ENCODE peak calls at places on chromosomes 13 and 19, in nine cellular contexts. Y is pancreas, E is heart left ventricle, U is neural progenitor cell, M is GM23338, G is WERI-Rb-1, K is left lung, R is hepatocyte, N is GM23248. S is an unnamed sample. For H3K36me3, the result is how much of the 10 kb centered on the place peaks cover.

GRCh38 chr19:46394398-46394797 is 19.0 kb downstream of the CCDC8 start:
- DNase-seq in Y (no peak), E (no peak), U (no peak), M (no peak), G (no peak), K (no peak), R (no peak), N (peak), S (peak)

GRCh38 chr13:31418186-31418585 is 218.4 kb downstream of the B3GLCT start:
- DNase-seq in Y (no peak), E (no peak), U (no peak), M (no peak), G (no peak), K (no peak), R (no peak), N (no peak), S (no peak)

GRCh38 chr13:36509369-36509768 is 77.1 kb downstream of the CCNA1 start:
- DNase-seq in Y (no peak), E (no peak), U (peak), M (peak), G (no peak), K (no peak), R (no peak), N (no peak), S (no peak)

GRCh38 chr19:30170495-30171137 is 201.6 kb upstream of the ZNF536 start:
- DNase-seq in Y (no peak), E (no peak), U (no peak), M (no peak), G (no peak), K (no peak), R (no peak), N (no peak), S (no peak)

GRCh38 chr19:8902520-8902919 is 70.3 kb downstream of the MBD3L1 start:
- DNase-seq in Y (no peak), E (no peak), U (no peak), M (no peak), G (no peak), K (no peak), R (no peak), N (no peak), S (no peak)

GRCh38 chr19:49689133-49690072 is at the start of gene ADM5:
- DNase-seq in Y (peak), E (no peak), U (peak), M (peak), G (peak), K (no peak), R (peak), N (peak), S (peak)

GRCh38 chr13:97802213-97802612 is 151.3 kb upstream of the IPO5 start:
- DNase-seq in Y (no peak), E (no peak), U (no peak), M (no peak), G (no peak), K (no peak), R (no peak), N (no peak), S (no peak)

GRCh38 chr19:1837625-1838105 is 10.6 kb downstream of the REXO1 start:
- DNase-seq in Y (no peak), E (no peak), U (peak), M (peak), G (peak), K (no peak), R (peak), N (peak), S (no peak)

GRCh38 chr13:110322828-110323171 is 15.7 kb downstream of the COL4A2 start:
- DNase-seq in Y (no peak), E (no peak), U (no peak), M (no peak), G (no peak), K (no peak), R (no peak), N (no peak), S (no peak)

GRCh38 chr19:3275583-3276340 is 51.3 kb downstream of the CELF5 start:
- DNase-seq in Y (peak), E (peak), U (peak), M (peak), G (peak), K (peak), R (peak), N (peak), S (peak)

GRCh38 chr13:97255515-97255999 is 33.4 kb downstream of the MBNL2 start:
- DNase-seq in Y (no peak), E (no peak), U (no peak), M (no peak), G (no peak), K (no peak), R (no peak), N (no peak), S (no peak)

GRCh38 chr13:110509478-110509926 is 52.0 kb downstream of the RAB20 start:
- DNase-seq in Y (no peak), E (no peak), U (no peak), M (no peak), G (no peak), K (no peak), R (no peak), N (no peak), S (no peak)

GRCh38 chr19:16608290-16608704 is 19.7 kb downstream of the MED26 start:
- DNase-seq in Y (no peak), E (no peak), U (no peak), M (no peak), G (no peak), K (no peak), R (peak), N (peak), S (no peak)

GRCh38 chr13:36341718-36342117 is 4.5 kb downstream of the SPART start:
- DNase-seq in Y (no peak), E (no peak), U (no peak), M (no peak), G (no peak), K (no peak), R (no peak), N (peak), S (no peak)

GRCh38 chr19:37955986-37956385 is 49.0 kb downstream of the SIPA1L3 start:
- DNase-seq in Y (no peak), E (no peak), U (no peak), M (no peak), G (no peak), K (no peak), R (no peak), N (no peak), S (no peak)

GRCh38 chr13:32894589-32895001 is 121.6 kb upstream of the KL start:
- DNase-seq in Y (no peak), E (no peak), U (no peak), M (no peak), G (no peak), K (no peak), R (no peak), N (peak), S (no peak)

GRCh38 chr13:76934671-76935070 is 13.6 kb upstream of the ACOD1 start:
- DNase-seq in Y (no peak), E (no peak), U (no peak), M (no peak), G (no peak), K (no peak), R (no peak), N (peak), S (no peak)

GRCh38 chr13:91894311-91894710 is 495.9 kb downstream of the GPC5 start:
- DNase-seq in Y (no peak), E (no peak), U (no peak), M (no peak), G (no peak), K (no peak), R (no peak), N (no peak), S (no peak)

GRCh38 chr19:58581227-58582141 is 8.3 kb upstream of the MZF1 start:
- DNase-seq in Y (peak), E (peak), U (peak), M (peak), G (peak), K (peak), R (peak), N (peak), S (peak)

GRCh38 chr13:113766035-113766800 is 7.2 kb downstream of the TMEM255B start:
- DNase-seq in Y (no peak), E (peak), U (no peak), M (no peak), G (no peak), K (no peak), R (no peak), N (no peak), S (no peak)

GRCh38 chr13:26557393-26558073 is at the start of gene WASF3:
- DNase-seq in Y (peak), E (peak), U (peak), M (peak), G (peak), K (peak), R (peak), N (peak), S (peak)

GRCh38 chr13:31980842-31981241 is 50.7 kb upstream of the FRY start:
- DNase-seq in Y (no peak), E (no peak), U (no peak), M (no peak), G (no peak), K (no peak), R (no peak), N (no peak), S (no peak)

GRCh38 chr13:34357435-34358232 is 539.7 kb downstream of the RFC3 start:
- DNase-seq in Y (no peak), E (no peak), U (peak), M (peak), G (peak), K (no peak), R (no peak), N (peak), S (no peak)

DNA sequence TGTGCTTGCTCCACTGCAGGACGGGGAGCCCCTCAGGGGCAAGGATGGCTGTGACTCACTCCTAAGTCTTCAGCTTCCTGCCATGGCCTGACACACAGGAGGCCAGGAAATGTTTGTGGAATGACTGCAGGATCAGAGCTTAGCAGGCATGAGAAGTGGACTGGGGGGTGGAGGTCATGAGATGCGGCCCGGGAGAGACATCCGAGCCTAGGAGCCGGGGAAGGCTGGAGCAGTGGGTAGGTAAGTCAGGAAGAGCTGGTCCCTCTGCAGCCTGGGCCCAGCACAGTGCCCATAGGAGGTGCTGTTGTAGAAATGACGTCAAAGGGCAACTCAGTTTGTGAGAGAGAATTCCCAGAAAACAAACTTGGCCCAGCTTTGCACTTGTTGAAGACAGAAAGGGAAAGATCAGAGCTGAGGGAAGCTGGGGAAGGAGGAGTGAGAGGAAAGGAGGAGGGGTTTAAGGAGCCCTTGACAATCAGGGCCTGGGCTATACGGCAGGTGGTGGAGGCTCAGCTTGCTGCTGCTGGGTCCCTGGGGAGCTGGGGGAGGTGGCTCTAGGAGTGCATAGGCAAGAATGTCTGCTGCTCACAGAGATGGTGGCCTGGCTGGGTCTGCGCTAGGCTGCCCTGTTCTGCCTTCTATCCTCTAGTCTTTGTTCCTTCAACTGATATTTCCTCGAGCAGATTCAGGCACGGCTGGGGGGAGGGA is 18.5 kb downstream of the POU2F2 start:
- DNase-seq in Y (peak), E (no peak), U (no peak), M (peak), G (peak), K (no peak), R (peak), N (peak), S (no peak)
- H3K36me3 ChIP-seq in Y (under half), E (under half), U (under half), M (under half), G (under half), K (under half), R (under half), N (under half), S (under half)

GRCh38 chr19:34961775-34962174 is 2.3 kb downstream of the ZNF792 start:
- DNase-seq in Y (no peak), E (no peak), U (no peak), M (no peak), G (no peak), K (no peak), R (no peak), N (no peak), S (no peak)
- H3K27ac ChIP-seq in Y (no peak), E (peak), U (no peak), M (no peak), G (no peak), K (no peak), R (no peak), N (no peak), S (peak)

DNA sequence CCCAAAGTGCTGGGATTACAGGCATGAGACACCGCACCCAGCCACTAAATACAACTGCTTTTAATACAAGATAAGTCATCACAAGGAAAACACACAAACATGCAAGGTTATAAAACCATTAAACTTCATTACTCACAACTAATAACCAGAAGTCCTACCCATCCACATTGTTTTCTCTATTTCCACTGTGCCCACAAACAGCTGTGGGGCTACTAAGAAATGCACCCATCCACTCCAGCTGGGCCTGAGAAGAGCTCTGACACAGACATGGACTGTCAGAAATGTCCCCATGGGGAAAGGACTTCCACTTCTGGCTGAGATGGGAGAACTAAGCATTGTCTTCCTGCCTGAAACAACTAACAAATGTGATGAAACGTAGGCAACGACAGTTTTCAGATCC is 17.2 kb downstream of the SAFB2 start:
- DNase-seq in Y (no peak), E (no peak), U (no peak), M (no peak), G (no peak), K (no peak), R (no peak), N (no peak), S (no peak)
- H3K36me3 ChIP-seq in Y (under half), E (half or more), U (under half), M (half or more), G (half or more), K (half or more), R (under half), N (half or more), S (half or more)

GRCh38 chr19:19470579-19470978 is 44.8 kb downstream of the TSSK6 start:
- DNase-seq in Y (no peak), E (no peak), U (no peak), M (no peak), G (no peak), K (no peak), R (no peak), N (no peak), S (no peak)
- H3K27ac ChIP-seq in Y (no peak), E (no peak), U (no peak), M (no peak), G (no peak), K (no peak), R (no peak), N (no peak), S (no peak)

DNA sequence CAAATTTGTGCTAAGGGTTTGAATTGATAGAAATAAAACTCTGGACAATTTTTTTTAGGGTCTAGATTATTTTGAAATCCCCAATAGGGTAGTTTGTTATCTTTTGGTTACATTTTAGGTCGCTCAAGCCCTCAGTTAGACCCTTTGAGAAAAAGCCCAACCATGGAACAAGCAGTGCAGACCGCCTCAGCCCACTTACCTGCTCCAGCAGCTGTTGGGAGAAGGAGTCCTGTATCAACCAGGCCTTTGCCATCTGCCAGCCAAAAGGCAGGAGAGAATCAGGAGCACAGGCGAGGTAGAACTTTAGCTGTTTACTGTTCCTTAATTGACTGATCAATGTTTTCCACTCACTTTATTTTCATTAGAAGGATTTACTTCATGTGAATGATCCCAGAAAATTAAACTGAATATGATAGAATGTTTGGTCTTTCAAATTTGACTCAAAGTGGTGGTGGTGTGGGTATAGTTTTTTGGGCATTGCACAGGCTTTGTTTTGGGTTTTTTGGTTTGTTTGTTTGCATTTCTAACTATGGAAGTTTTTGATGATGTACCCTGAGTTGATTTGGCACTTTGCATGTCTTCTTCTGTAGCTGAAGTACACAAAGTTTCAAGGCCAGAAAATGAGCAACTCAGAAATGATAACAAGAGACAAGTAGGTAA is 39.2 kb upstream of the GARRE1 start:
- DNase-seq in Y (no peak), E (no peak), U (no peak), M (no peak), G (no peak), K (no peak), R (no peak), N (no peak), S (no peak)
- H3K36me3 ChIP-seq in Y (under half), E (half or more), U (under half), M (under half), G (half or more), K (half or more), R (under half), N (under half), S (half or more)

GRCh38 chr19:5687360-5688198 is 2.5 kb upstream of the RPL36 start:
- DNase-seq in Y (no peak), E (no peak), U (no peak), M (no peak), G (no peak), K (no peak), R (no peak), N (no peak), S (peak)

GRCh38 chr19:5683177-5683886 is 2.5 kb downstream of the HSD11B1L start:
- DNase-seq in Y (no peak), E (no peak), U (no peak), M (no peak), G (no peak), K (no peak), R (no peak), N (no peak), S (no peak)

GRCh38 chr19:5686326-5686646 is 3.8 kb upstream of the RPL36 start:
- DNase-seq in Y (no peak), E (peak), U (no peak), M (no peak), G (no peak), K (no peak), R (no peak), N (no peak), S (no peak)

GRCh38 chr19:5684694-5685430 is 4.0 kb downstream of the HSD11B1L start:
- DNase-seq in Y (peak), E (no peak), U (no peak), M (no peak), G (no peak), K (no peak), R (peak), N (no peak), S (peak)

DNA sequence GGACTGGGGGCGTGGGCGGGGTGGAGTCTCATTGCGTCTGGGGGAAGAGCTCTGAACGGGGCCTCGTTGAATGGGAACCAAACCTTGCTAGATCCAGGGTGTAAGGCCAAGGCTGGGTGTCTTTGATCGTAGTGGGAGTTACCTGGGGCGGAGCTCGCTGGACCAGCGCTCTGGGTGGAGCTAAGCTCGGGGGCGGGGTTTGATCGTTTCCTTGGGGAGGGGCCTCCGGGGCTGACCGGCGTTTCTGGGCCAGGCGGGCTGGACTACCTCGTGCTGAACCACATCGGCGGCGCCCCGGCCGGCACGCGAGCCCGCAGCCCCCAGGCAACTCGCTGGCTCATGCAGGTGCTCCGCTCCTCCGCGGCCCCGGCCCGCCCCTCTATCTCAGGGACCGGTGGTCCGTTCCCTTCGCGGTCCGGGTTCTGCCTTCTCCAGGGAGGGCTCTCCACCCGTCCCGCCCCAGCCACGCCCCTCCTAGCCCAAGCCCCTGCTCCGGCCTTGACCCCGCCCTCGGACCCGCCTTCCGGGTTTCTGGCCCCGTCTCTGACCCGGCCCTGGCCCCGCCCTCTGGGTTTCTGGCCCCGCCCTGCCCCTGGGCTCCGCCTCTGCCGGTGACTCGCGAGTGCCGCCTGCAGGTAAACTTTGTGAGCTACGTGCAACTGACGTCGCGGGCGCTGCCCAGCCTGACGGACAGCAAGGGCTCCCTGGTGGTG is 3.3 kb upstream of the RPL36 start:
- DNase-seq in Y (peak), E (peak), U (peak), M (peak), G (peak), K (peak), R (peak), N (peak), S (peak)
- H3K27ac ChIP-seq in Y (peak), E (peak), U (no peak), M (no peak), G (peak), K (peak), R (peak), N (peak), S (peak)

GRCh38 chr13:30353601-30354000 is 46.2 kb upstream of the KATNAL1 start:
- DNase-seq in Y (no peak), E (no peak), U (no peak), M (no peak), G (no peak), K (no peak), R (no peak), N (no peak), S (no peak)

GRCh38 chr13:30353060-30353459 is 45.7 kb upstream of the KATNAL1 start:
- DNase-seq in Y (no peak), E (no peak), U (no peak), M (no peak), G (no peak), K (no peak), R (no peak), N (no peak), S (no peak)

GRCh38 chr13:30355839-30356238 is 48.5 kb upstream of the KATNAL1 start:
- DNase-seq in Y (no peak), E (no peak), U (no peak), M (no peak), G (no peak), K (no peak), R (no peak), N (no peak), S (no peak)

GRCh38 chr13:30355405-30355741 is 48.0 kb upstream of the KATNAL1 start:
- DNase-seq in Y (no peak), E (no peak), U (peak), M (peak), G (peak), K (peak), R (peak), N (no peak), S (peak)

GRCh38 chr13:30354481-30355404 is 47.4 kb upstream of the KATNAL1 start:
- DNase-seq in Y (no peak), E (no peak), U (no peak), M (no peak), G (no peak), K (no peak), R (peak), N (no peak), S (no peak)
- H3K36me3 ChIP-seq in Y (under half), E (under half), U (under half), M (under half), G (under half), K (under half), R (under half), N (under half), S (under half)